ENCODE peak calls at places on chromosomes 12 and 14, in eight cellular contexts. G is astrocyte of the spinal cord; B is amniotic stem cell; Y is germinal center; X is GM23248; U is NCI-H524; R is fibroblast of mammary gland; W is activated naive CD4-positive, alpha-beta T cell treated with anti-CD3 and anti-CD28 coated beads, Interleukin-2, amount 10 ng/mL, durations not matched to agents 7 days and 5 days. K is an unnamed sample.

GRCh38 chr14:75185251-75186040 is 9.0 kb upstream of the TMED10 start:
- DNase-seq in R (no peak), Y (no peak), W (no peak), G (no peak), U (no peak), X (no peak), B (no peak), K (no peak)

GRCh38 chr12:45369065-45369464 is 153.2 kb downstream of the ANO6 start:
- DNase-seq in X (peak), Y (no peak), U (no peak), W (no peak), R (peak), B (peak), G (peak), K (peak)

GRCh38 chr12:116162071-116162470 is 115.4 kb downstream of the MED13L start:
- DNase-seq in R (no peak), W (no peak), G (no peak), Y (no peak), B (no peak), U (no peak), X (no peak), K (no peak)

GRCh38 chr14:22118894-22119477 is 445.4 kb upstream of the OR4E1 start:
- DNase-seq in W (no peak), R (no peak), Y (no peak), X (no peak), U (no peak), B (no peak), G (peak), K (peak)

GRCh38 chr14:23709923-23710322 is 73.8 kb downstream of the DHRS2 start:
- DNase-seq in R (no peak), X (no peak), Y (no peak), W (no peak), G (no peak), U (no peak), B (no peak), K (no peak)

GRCh38 chr12:28618772-28619171 is 428.5 kb downstream of the CCDC91 start:
- DNase-seq in Y (no peak), W (no peak), B (no peak), R (no peak), G (no peak), U (no peak), X (no peak), K (no peak)

GRCh38 chr12:107431942-107432341 is 253.7 kb upstream of the PWP1 start:
- DNase-seq in W (no peak), U (no peak), G (no peak), B (no peak), Y (no peak), R (no peak), X (no peak), K (no peak)

GRCh38 chr14:77133718-77134338 is 7.8 kb downstream of the ZDHHC22 start:
- DNase-seq in B (peak), Y (peak), R (peak), G (peak), W (peak), X (peak), U (no peak), K (peak)

GRCh38 chr12:58919271-58920101 is 818 bp downstream of the LRIG3 start:
- DNase-seq in Y (peak), X (peak), B (no peak), W (no peak), G (peak), U (peak), R (peak), K (peak)

GRCh38 chr14:54724123-54724522 is 157.2 kb downstream of the SAMD4A start:
- DNase-seq in X (no peak), R (no peak), G (no peak), W (no peak), Y (no peak), B (no peak), U (no peak), K (no peak)

GRCh38 chr14:77980475-77981321 is 180.8 kb downstream of the ADCK1 start:
- DNase-seq in G (no peak), R (no peak), Y (no peak), U (peak), B (no peak), X (no peak), W (peak), K (no peak)

GRCh38 chr14:30142216-30142615 is 214.6 kb upstream of the PRKD1 start:
- DNase-seq in B (no peak), W (no peak), X (no peak), U (no peak), Y (no peak), G (no peak), R (peak), K (peak)

GRCh38 chr14:90177537-90178189 is 78.7 kb upstream of the PSMC1 start:
- DNase-seq in X (peak), R (peak), U (no peak), Y (no peak), B (no peak), G (no peak), W (no peak), K (peak)

GRCh38 chr12:76026643-76027063 is 4.9 kb downstream of the PHLDA1 start:
- DNase-seq in R (peak), G (peak), X (peak), U (no peak), W (no peak), B (no peak), Y (no peak), K (no peak)

GRCh38 chr12:131452444-131452860 is 258.4 kb upstream of the SFSWAP start:
- DNase-seq in B (no peak), Y (peak), X (no peak), W (peak), U (no peak), G (no peak), R (no peak), K (no peak)

GRCh38 chr14:76053576-76054369 is 68.2 kb downstream of the IFT43 start:
- DNase-seq in B (no peak), G (no peak), Y (no peak), X (no peak), W (no peak), U (no peak), R (no peak), K (no peak)

GRCh38 chr14:53538316-53538851 is 385.3 kb upstream of the DDHD1 start:
- DNase-seq in Y (no peak), X (no peak), G (no peak), R (no peak), B (no peak), U (no peak), W (no peak), K (peak)

GRCh38 chr12:98750511-98750910 is 105.4 kb downstream of the APAF1 start:
- DNase-seq in Y (no peak), B (no peak), X (peak), R (peak), W (no peak), G (peak), U (no peak), K (peak)

GRCh38 chr14:25381498-25381897 is 331.6 kb upstream of the STXBP6 start:
- DNase-seq in U (peak), R (peak), B (no peak), W (no peak), X (peak), G (no peak), Y (no peak), K (no peak)